ENCODE peak calls at places on chromosomes 12 and 14, in ten cellular contexts. N, M, B, T, R, P, U, Z, O and J are unnamed samples.

GRCh38 chr14:105818712-105819005 is 292.3 kb downstream of the TMEM121 start:
- DNase-seq in N (no peak), M (no peak), B (no peak), T (no peak), R (no peak), P (no peak), U (no peak), Z (no peak), O (no peak), J (no peak)

GRCh38 chr12:46710125-46710743 is 115.6 kb downstream of the SLC38A4 start:
- DNase-seq in N (no peak), M (no peak), B (no peak), T (no peak), R (no peak), P (no peak), U (no peak), Z (no peak), O (no peak), J (no peak)

GRCh38 chr14:101017806-101018560 is 114.5 kb upstream of the RTL1 start:
- DNase-seq in N (no peak), M (no peak), B (no peak), T (no peak), R (no peak), P (no peak), U (no peak), Z (no peak), O (no peak), J (no peak)

GRCh38 chr14:56341766-56342418 is 223.7 kb downstream of the PELI2 start:
- DNase-seq in N (no peak), M (peak), B (no peak), T (no peak), R (no peak), P (no peak), U (no peak), Z (no peak), O (no peak), J (no peak)

GRCh38 chr14:35808076-35808657 is 928 bp downstream of the RALGAPA1 start:
- DNase-seq in N (no peak), M (no peak), B (peak), T (peak), R (no peak), P (peak), U (no peak), Z (no peak), O (no peak), J (peak)

GRCh38 chr12:81010641-81011040 is 67.2 kb upstream of the ACSS3 start:
- DNase-seq in N (no peak), M (no peak), B (no peak), T (no peak), R (no peak), P (no peak), U (no peak), Z (no peak), O (no peak), J (no peak)

GRCh38 chr12:3313655-3314305 is 177.2 kb upstream of the PRMT8 start:
- DNase-seq in N (no peak), M (peak), B (peak), T (peak), R (peak), P (peak), U (no peak), Z (no peak), O (no peak), J (peak)

GRCh38 chr14:66140213-66140918 is 345.8 kb upstream of the CCDC196 start:
- DNase-seq in N (no peak), M (no peak), B (no peak), T (no peak), R (no peak), P (no peak), U (no peak), Z (no peak), O (no peak), J (no peak)

GRCh38 chr12:114697741-114698565 is 14.0 kb upstream of the TBX3 start:
- DNase-seq in N (no peak), M (peak), B (no peak), T (no peak), R (no peak), P (no peak), U (no peak), Z (no peak), O (no peak), J (no peak)

GRCh38 chr14:50920482-50921225 is 23.6 kb downstream of the PYGL start:
- DNase-seq in N (no peak), M (peak), B (no peak), T (peak), R (no peak), P (no peak), U (no peak), Z (no peak), O (no peak), J (no peak)

GRCh38 chr14:68603682-68604360 is 189.0 kb downstream of the ZFP36L1 start:
- DNase-seq in N (no peak), M (no peak), B (no peak), T (no peak), R (no peak), P (no peak), U (no peak), Z (no peak), O (no peak), J (no peak)

GRCh38 chr14:38243696-38244250 is 12.1 kb downstream of the CLEC14A start:
- DNase-seq in N (no peak), M (no peak), B (no peak), T (no peak), R (no peak), P (no peak), U (no peak), Z (no peak), O (no peak), J (no peak)

GRCh38 chr12:130968611-130969010 is 14.9 kb downstream of the ADGRD1 start:
- DNase-seq in N (no peak), M (no peak), B (no peak), T (no peak), R (no peak), P (no peak), U (no peak), Z (no peak), O (no peak), J (no peak)

GRCh38 chr14:55427439-55427838 is 13.0 kb downstream of the TBPL2 start:
- DNase-seq in N (no peak), M (no peak), B (no peak), T (no peak), R (no peak), P (no peak), U (no peak), Z (no peak), O (no peak), J (peak)

GRCh38 chr12:57173089-57173488 is 25.7 kb upstream of the LRP1-AS start:
- DNase-seq in N (no peak), M (peak), B (no peak), T (peak), R (no peak), P (peak), U (no peak), Z (no peak), O (no peak), J (peak)

GRCh38 chr14:96863327-96863985 is 66.3 kb downstream of the VRK1 start:
- DNase-seq in N (no peak), M (no peak), B (peak), T (no peak), R (no peak), P (no peak), U (no peak), Z (no peak), O (no peak), J (no peak)

GRCh38 chr14:59274991-59275391 is 86.5 kb downstream of the DAAM1 start:
- DNase-seq in N (no peak), M (peak), B (peak), T (no peak), R (no peak), P (no peak), U (no peak), Z (no peak), O (no peak), J (no peak)

GRCh38 chr14:52061890-52062289 is 7.0 kb downstream of the NID2 start:
- DNase-seq in N (no peak), M (no peak), B (no peak), T (no peak), R (no peak), P (no peak), U (no peak), Z (no peak), O (no peak), J (no peak)

GRCh38 chr12:117294206-117294605 is 67.2 kb downstream of the NOS1 start:
- DNase-seq in N (no peak), M (no peak), B (peak), T (no peak), R (no peak), P (no peak), U (no peak), Z (no peak), O (no peak), J (peak)

GRCh38 chr14:104798300-104799238 is 2.3 kb upstream of the ZBTB42 start:
- DNase-seq in N (no peak), M (no peak), B (no peak), T (no peak), R (no peak), P (no peak), U (no peak), Z (no peak), O (no peak), J (no peak)

GRCh38 chr12:63319386-63319785 is 168.4 kb upstream of the AVPR1A start:
- DNase-seq in N (no peak), M (peak), B (no peak), T (peak), R (no peak), P (no peak), U (no peak), Z (no peak), O (no peak), J (peak)